ENCODE peak calls at places on chromosomes 6 and 20, in ten cellular contexts. O is naive thymus-derived CD4-positive, alpha-beta T cell; A is Right ventricle myocardium superior; D is HT1080; M is EH; N is ovary; R is NCI-H1092 treated with DMSO at 0.1 percent for 48 hours; G is stimulated activated CD4-positive, alpha-beta T cell treated with anti-CD3 and anti-CD28 coated beads, Interleukin-1b, Interleukin-23, amount 100 ng/mL, for 1 hour; L is WERI-Rb-1; Q is activated naive CD8-positive, alpha-beta T cell treated with anti-CD3 and anti-CD28 coated beads for 36 hours. W is an unnamed sample.

GRCh38 chr20:41140226-41141133 is 3.1 kb downstream of the PLCG1 start:
- DNase-seq in O (no peak), A (no peak), D (no peak), M (no peak), N (no peak), R (no peak), G (no peak), L (no peak), Q (no peak), W (no peak)

GRCh38 chr6:16409531-16410441 is 171.4 kb downstream of the GMPR start:
- DNase-seq in O (peak), A (peak), D (peak), M (peak), N (peak), R (peak), G (no peak), L (peak), Q (peak), W (peak)

GRCh38 chr6:1908784-1909183 is 299.1 kb downstream of the FOXC1 start:
- DNase-seq in O (no peak), A (no peak), D (peak), M (peak), N (no peak), R (no peak), G (no peak), L (no peak), Q (no peak), W (no peak)

GRCh38 chr6:136967874-136968752 is 46.0 kb downstream of the SLC35D3 start:
- DNase-seq in O (peak), A (peak), D (peak), M (peak), N (peak), R (peak), G (peak), L (peak), Q (peak), W (peak)

GRCh38 chr6:30002871-30003270 is 58.2 kb upstream of the POLR1H start:
- DNase-seq in O (no peak), A (no peak), D (peak), M (peak), N (no peak), R (no peak), G (no peak), L (no peak), Q (no peak), W (no peak)

GRCh38 chr6:53130891-53131290 is 17.8 kb downstream of the GCM1 start:
- DNase-seq in O (no peak), A (no peak), D (no peak), M (no peak), N (no peak), R (no peak), G (no peak), L (no peak), Q (no peak), W (peak)

GRCh38 chr20:5621305-5621704 is 128.9 kb upstream of the SHLD1 start:
- DNase-seq in O (no peak), A (peak), D (no peak), M (no peak), N (no peak), R (peak), G (no peak), L (no peak), Q (no peak), W (peak)

GRCh38 chr6:80173411-80173810 is 66.9 kb downstream of the BCKDHB start:
- DNase-seq in O (no peak), A (no peak), D (no peak), M (no peak), N (no peak), R (no peak), G (no peak), L (no peak), Q (no peak), W (no peak)

GRCh38 chr6:158481612-158482473 is 78.0 kb upstream of the TMEM181 start:
- DNase-seq in O (no peak), A (no peak), D (peak), M (peak), N (no peak), R (no peak), G (no peak), L (no peak), Q (no peak), W (peak)

GRCh38 chr6:24719125-24719931 is at the start of gene C6orf62:
- DNase-seq in O (peak), A (peak), D (peak), M (peak), N (peak), R (no peak), G (no peak), L (peak), Q (peak), W (peak)

GRCh38 chr20:50607850-50608749 is 83.2 kb downstream of the RIPOR3 start:
- DNase-seq in O (no peak), A (no peak), D (no peak), M (no peak), N (no peak), R (no peak), G (no peak), L (no peak), Q (no peak), W (no peak)

GRCh38 chr6:75449625-75450206 is 43.9 kb downstream of the FILIP1 start:
- DNase-seq in O (no peak), A (no peak), D (peak), M (peak), N (no peak), R (no peak), G (no peak), L (no peak), Q (no peak), W (no peak)

GRCh38 chr6:80767808-80768207 is 661.3 kb downstream of the BCKDHB start:
- DNase-seq in O (no peak), A (peak), D (peak), M (peak), N (no peak), R (no peak), G (no peak), L (no peak), Q (no peak), W (no peak)

GRCh38 chr20:64067733-64068307 is 4.8 kb downstream of the TCEA2 start:
- DNase-seq in O (no peak), A (no peak), D (no peak), M (no peak), N (no peak), R (no peak), G (no peak), L (no peak), Q (no peak), W (peak)

W was measured in NCI-H69.